ENCODE peak calls at places on chromosome X, in seven cellular contexts. L is DND-41, W is uterus, K is A549, N is tibial artery, A is fibroblast of lung, F is right lobe of liver. Q is an unnamed sample. For H3K4me1, the result is how much of the 10 kb centered on the place peaks cover.

GRCh38 chrX:46620505-46620904 is 46.9 kb downstream of the CHST7 start:
- DNase-seq in A (peak), L (no peak), F (no peak), N (no peak), W (no peak), K (no peak), Q (no peak)

GRCh38 chrX:590666-591065 is 39.9 kb upstream of the SHOX start:
- DNase-seq in F (no peak), N (no peak), K (no peak), L (no peak), A (no peak), W (no peak), Q (no peak)

GRCh38 chrX:21225643-21226042 is 148.6 kb upstream of the CNKSR2 start:
- DNase-seq in N (no peak), A (no peak), F (no peak), L (no peak), W (no peak), K (no peak), Q (no peak)

GRCh38 chrX:46898207-46898606 is 14.0 kb upstream of the JADE3 start:
- DNase-seq in W (no peak), K (no peak), F (no peak), N (no peak), L (no peak), A (no peak), Q (no peak)

GRCh38 chrX:4935846-4936245 is 1222.4 kb upstream of the PRKX start:
- DNase-seq in W (no peak), K (no peak), N (peak), A (no peak), F (no peak), L (no peak), Q (no peak)

GRCh38 chrX:109822861-109823260 is 89.8 kb upstream of the ACSL4 start:
- DNase-seq in L (no peak), W (no peak), A (no peak), F (no peak), K (no peak), N (no peak), Q (no peak)

GRCh38 chrX:20665441-20665840 is 398.7 kb upstream of the RPS6KA3 start:
- DNase-seq in F (no peak), K (no peak), L (no peak), A (no peak), N (no peak), W (no peak), Q (no peak)

GRCh38 chrX:81537723-81538122 is 335.8 kb downstream of the SH3BGRL start:
- DNase-seq in A (no peak), K (no peak), L (no peak), F (no peak), N (no peak), W (no peak), Q (no peak)

GRCh38 chrX:75038925-75039324 is 113.7 kb upstream of the NEXMIF start:
- DNase-seq in A (peak), W (no peak), L (peak), K (no peak), F (no peak), N (no peak), Q (no peak)

GRCh38 chrX:150874448-150874847 is 24.0 kb downstream of the CD99L2 start:
- DNase-seq in K (no peak), L (no peak), N (no peak), A (no peak), W (no peak), F (no peak), Q (no peak)

GRCh38 chrX:13168276-13168675 is 123.9 kb upstream of the FAM9C start:
- DNase-seq in A (no peak), W (no peak), K (no peak), F (no peak), N (no peak), L (no peak), Q (no peak)

GRCh38 chrX:50691820-50692219 is 122.2 kb downstream of the SHROOM4 start:
- DNase-seq in N (no peak), W (no peak), F (no peak), K (peak), L (peak), A (peak), Q (peak)

GRCh38 chrX:46965125-46965758 is 53.0 kb downstream of the JADE3 start:
- DNase-seq in W (no peak), L (no peak), K (no peak), A (peak), F (no peak), N (no peak), Q (no peak)

GRCh38 chrX:139091878-139092277 is 380.4 kb upstream of the FGF13 start:
- DNase-seq in W (no peak), A (no peak), K (no peak), N (no peak), F (no peak), L (no peak), Q (no peak)

GRCh38 chrX:24838624-24839023 is 144.9 kb downstream of the POLA1 start:
- DNase-seq in A (peak), W (no peak), K (no peak), N (no peak), F (no peak), L (peak), Q (peak)

GRCh38 chrX:136146614-136147319 is 566 bp upstream of the FHL1 start:
- DNase-seq in A (no peak), K (peak), F (peak), N (peak), L (peak), W (peak), Q (peak)

GRCh38 chrX:106987488-106987887 is 12.5 kb downstream of the MORC4 start:
- DNase-seq in K (no peak), N (no peak), L (no peak), A (no peak), F (no peak), W (no peak), Q (no peak)

GRCh38 chrX:136747003-136747986 is 33.4 kb downstream of the ARHGEF6 start:
- DNase-seq in L (no peak), F (no peak), N (no peak), K (no peak), A (no peak), W (no peak), Q (peak)

GRCh38 chrX:69991685-69992084 is 58.1 kb downstream of the AWAT2 start:
- DNase-seq in K (no peak), N (no peak), L (no peak), A (no peak), F (no peak), W (no peak), Q (no peak)

GRCh38 chrX:13167444-13168207 is 123.2 kb upstream of the FAM9C start:
- DNase-seq in L (no peak), F (no peak), K (no peak), N (peak), A (no peak), W (no peak), Q (no peak)

GRCh38 chrX:107672955-107673378 is 44.7 kb downstream of the PRPS1 start:
- DNase-seq in K (peak), N (peak), W (peak), A (peak), F (peak), L (peak), Q (peak)

GRCh38 chrX:43971966-43972961 is 926 bp downstream of the NDP start:
- DNase-seq in N (no peak), A (peak), F (no peak), K (no peak), W (no peak), L (no peak), Q (no peak)

GRCh38 chrX:40156472-40157227 is 58.9 kb upstream of the BCOR start:
- DNase-seq in N (no peak), K (no peak), A (no peak), W (no peak), L (no peak), F (peak), Q (no peak)

GRCh38 chrX:103780701-103781402 is 4.2 kb downstream of the PLP1 start:
- DNase-seq in A (no peak), L (no peak), N (no peak), F (no peak), W (no peak), K (no peak), Q (no peak)

GRCh38 chrX:118948270-118948669 is 26.1 kb upstream of the LONRF3 start:
- DNase-seq in L (no peak), W (no peak), K (no peak), F (no peak), A (no peak), N (no peak), Q (no peak)

GRCh38 chrX:52574416-52575275 is 57.8 kb upstream of the XAGE1B start:
- DNase-seq in L (peak), A (peak), F (no peak), N (no peak), W (no peak), K (peak), Q (peak)

GRCh38 chrX:41695464-41695863 is 6.7 kb downstream of the GPR34 start:
- DNase-seq in L (no peak), N (no peak), W (no peak), K (no peak), F (no peak), A (peak), Q (no peak)

GRCh38 chrX:40471965-40472648 is 108.7 kb upstream of the ATP6AP2 start:
- DNase-seq in W (peak), K (no peak), L (peak), F (no peak), A (peak), N (no peak), Q (peak)

GRCh38 chrX:17412692-17413091 is 37.7 kb downstream of the NHS start:
- DNase-seq in K (peak), W (no peak), N (no peak), A (peak), F (no peak), L (no peak), Q (no peak)
- H3K4me1 ChIP-seq in K (half or more), W (under half), N (under half), A (under half), F (under half), L (under half), Q (under half)

GRCh38 chrX:113802837-113803236 is 781.0 kb upstream of the HTR2C start:
- DNase-seq in K (no peak), F (no peak), A (no peak), L (no peak), N (no peak), W (no peak), Q (no peak)

GRCh38 chrX:113804293-113804692 is 779.6 kb upstream of the HTR2C start:
- DNase-seq in L (no peak), A (no peak), F (no peak), N (no peak), W (no peak), K (no peak), Q (no peak)

DNA sequence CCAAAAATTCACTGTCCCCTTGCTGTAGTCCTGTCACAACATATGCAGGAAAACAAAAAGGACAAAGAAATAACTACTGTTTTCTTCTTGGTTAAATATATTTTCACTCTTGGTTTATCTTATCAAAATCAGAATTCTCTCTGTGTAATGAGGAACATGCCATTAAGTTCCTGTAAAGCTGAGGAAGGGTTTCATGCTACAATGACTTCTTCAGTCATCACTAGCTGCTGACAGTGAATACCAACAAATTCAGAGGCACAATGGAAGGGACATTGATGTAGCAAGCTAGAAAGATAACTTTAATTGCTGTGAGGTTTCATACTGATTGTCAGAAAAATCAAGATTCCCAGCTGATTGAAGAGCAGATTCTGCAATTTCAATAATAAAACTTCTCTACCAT is 782.9 kb upstream of the HTR2C start:
- DNase-seq in L (no peak), K (no peak), N (no peak), F (no peak), W (no peak), A (no peak), Q (no peak)
- H3K27ac ChIP-seq in L (no peak), K (no peak), N (no peak), F (no peak), W (no peak), A (no peak), Q (no peak)

DNA sequence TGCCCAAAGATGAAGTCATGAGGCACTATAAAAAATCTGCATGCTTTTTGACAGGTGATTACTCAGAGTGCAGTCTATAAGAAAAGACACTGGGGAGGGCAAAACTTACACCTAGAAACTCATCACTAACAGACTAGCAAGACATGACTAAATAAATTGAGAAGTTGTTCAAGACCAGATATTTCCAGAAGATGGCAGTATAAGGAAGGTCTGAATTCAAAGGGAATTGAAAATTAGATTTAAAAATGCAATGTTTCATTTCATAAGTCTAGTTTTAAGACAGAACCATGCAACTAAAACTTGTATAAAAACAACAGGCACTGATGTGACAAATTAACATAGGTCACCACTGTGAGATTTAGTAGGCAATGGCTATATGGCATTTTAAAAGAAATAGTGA is 232.5 kb upstream of the POF1B start:
- DNase-seq in W (no peak), L (no peak), K (peak), F (no peak), A (peak), N (no peak), Q (peak)
- TF ChIP-seq CTCF in W (peak), L (peak), K (peak), F (peak), A (no peak), N (no peak), Q (peak)

DNA sequence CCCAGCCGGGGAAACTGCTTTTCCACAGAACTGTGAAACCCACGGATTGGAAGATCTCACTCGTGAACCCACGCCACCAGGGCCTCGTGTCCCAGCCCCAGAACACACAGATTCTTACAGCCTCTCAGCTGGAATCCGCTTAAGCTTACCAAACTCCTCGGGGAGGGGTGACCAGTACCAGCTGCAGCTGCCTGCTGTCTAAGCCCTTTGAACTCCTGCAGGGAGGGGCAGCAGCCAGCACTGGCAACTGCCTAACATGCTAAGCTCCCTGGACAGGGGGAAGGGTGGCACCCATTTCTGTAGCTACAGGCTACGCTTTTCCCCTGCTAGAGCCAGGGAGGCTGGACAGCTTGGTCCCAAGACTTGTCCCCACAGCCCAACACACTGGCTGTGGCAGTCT is 38.4 kb downstream of the TBL1X start:
- DNase-seq in A (no peak), F (no peak), W (no peak), N (no peak), L (peak), K (no peak), Q (no peak)
- H3K4me1 ChIP-seq in A (under half), F (under half), W (under half), N (under half), L (under half), K (under half), Q (under half)

DNA sequence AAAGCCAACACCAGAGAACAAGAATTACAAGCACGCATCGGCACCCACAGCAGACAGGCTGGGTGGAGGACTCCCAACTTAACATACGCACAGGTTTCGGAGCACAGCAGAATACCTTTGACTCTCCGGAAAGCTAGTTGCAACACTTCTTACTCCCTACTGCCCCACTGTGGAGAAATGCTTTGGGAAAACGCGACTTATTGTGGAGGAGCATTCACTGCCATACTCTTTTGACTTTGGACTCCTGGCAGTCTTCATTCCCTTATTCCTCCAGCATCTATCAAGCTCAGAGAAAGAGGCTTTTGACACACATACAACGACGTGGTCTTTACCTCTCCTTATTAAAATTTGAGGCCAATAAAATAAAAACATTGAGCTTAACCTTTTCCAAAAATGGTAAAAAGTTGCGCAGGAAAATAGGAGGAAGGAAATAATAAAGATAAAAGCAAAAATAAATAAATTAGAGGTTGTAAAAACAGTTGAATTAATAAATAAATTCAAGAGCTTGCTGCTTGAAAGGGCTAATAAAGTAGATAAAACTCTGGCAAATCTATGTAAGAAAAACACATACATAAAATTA is 41.4 kb upstream of the GPC3 start:
- DNase-seq in W (peak), L (peak), F (no peak), N (peak), K (peak), A (peak), Q (peak)
- H3K27ac ChIP-seq in W (no peak), L (no peak), F (no peak), N (no peak), K (no peak), A (no peak), Q (no peak)

GRCh38 chrX:31279359-31279758 is 207.5 kb upstream of the FTHL17 start:
- DNase-seq in K (no peak), F (no peak), N (no peak), A (no peak), W (no peak), L (no peak), Q (no peak)
- TF ChIP-seq CTCF in K (no peak), F (peak), N (no peak), A (no peak), W (no peak), L (peak), Q (peak)

GRCh38 chrX:154547245-154548027 is at the start of gene IKBKG:
- DNase-seq in W (peak), N (peak), K (peak), F (peak), A (peak), L (peak), Q (peak)

GRCh38 chrX:154545673-154546274 is 872 bp downstream of the G6PD start:
- DNase-seq in W (no peak), L (no peak), K (no peak), N (no peak), F (no peak), A (no peak), Q (no peak)

GRCh38 chrX:154542723-154543424 is 3.8 kb downstream of the G6PD start:
- DNase-seq in L (peak), N (no peak), W (no peak), K (peak), F (no peak), A (no peak), Q (no peak)

GRCh38 chrX:154546354-154547244 is at the start of gene G6PD:
- DNase-seq in W (no peak), A (peak), F (no peak), L (peak), K (peak), N (peak), Q (peak)

GRCh38 chrX:154544885-154545284 is 1.8 kb downstream of the G6PD start:
- DNase-seq in N (no peak), F (no peak), W (no peak), L (no peak), A (no peak), K (no peak), Q (no peak)
- H3K4me1 ChIP-seq in N (under half), F (under half), W (under half), L (under half), A (under half), K (half or more), Q (under half)

GRCh38 chrX:154785711-154786110 is 19.6 kb downstream of the MPP1 start:
- DNase-seq in F (no peak), A (no peak), K (no peak), L (no peak), N (no peak), W (no peak), Q (no peak)
- H3K27ac ChIP-seq in F (no peak), A (no peak), K (no peak), L (no peak), N (no peak), W (no peak), Q (no peak)

GRCh38 chrX:154465601-154466000 is 7.5 kb downstream of the PLXNA3 start:
- DNase-seq in W (no peak), K (no peak), L (no peak), A (no peak), F (no peak), N (no peak), Q (no peak)

GRCh38 chrX:154468217-154468616 is 10.1 kb downstream of the PLXNA3 start:
- DNase-seq in N (no peak), A (no peak), L (no peak), W (no peak), K (no peak), F (peak), Q (no peak)

GRCh38 chrX:154466036-154466435 is 8.0 kb downstream of the PLXNA3 start:
- DNase-seq in W (no peak), F (no peak), K (no peak), A (no peak), N (no peak), L (no peak), Q (no peak)

GRCh38 chrX:154467556-154467955 is 9.5 kb downstream of the PLXNA3 start:
- DNase-seq in L (no peak), F (peak), A (no peak), N (no peak), K (no peak), W (no peak), Q (no peak)

GRCh38 chrX:154466907-154467306 is 8.8 kb downstream of the PLXNA3 start:
- DNase-seq in N (no peak), W (no peak), L (no peak), A (no peak), K (no peak), F (peak), Q (no peak)
- TF ChIP-seq CTCF in N (no peak), W (no peak), L (no peak), A (no peak), K (no peak), F (no peak), Q (no peak)